ENCODE peak calls at places on chromosomes 6 and 20, in seven cellular contexts. O, M, Z, A, G, W and Q are unnamed samples.

GRCh38 chr6:98416027-98416426 is 418.3 kb upstream of the POU3F2 start:
- DNase-seq in O (no peak), M (no peak), Z (no peak), A (no peak), G (no peak), W (no peak), Q (no peak)

GRCh38 chr6:38020593-38020992 is 201.1 kb downstream of the ZFAND3 start:
- DNase-seq in O (no peak), M (no peak), Z (no peak), A (no peak), G (no peak), W (no peak), Q (no peak)

GRCh38 chr20:19697415-19697814 is 60.6 kb upstream of the RIN2 start:
- DNase-seq in O (no peak), M (no peak), Z (no peak), A (no peak), G (no peak), W (no peak), Q (no peak)

GRCh38 chr6:63721181-63721580 is 85.6 kb downstream of the PHF3 start:
- DNase-seq in O (no peak), M (no peak), Z (no peak), A (no peak), G (no peak), W (no peak), Q (no peak)

GRCh38 chr6:42365021-42365420 is 86.7 kb downstream of the TRERF1 start:
- DNase-seq in O (no peak), M (no peak), Z (no peak), A (no peak), G (peak; percentile 31), W (no peak), Q (no peak)

GRCh38 chr6:41100871-41101287 is 28.1 kb downstream of the NFYA start:
- DNase-seq in O (no peak), M (no peak), Z (no peak), A (no peak), G (no peak), W (no peak), Q (no peak)

GRCh38 chr6:42260972-42261371 is 43.3 kb upstream of the MRPS10 start:
- DNase-seq in O (no peak), M (peak; percentile 37), Z (no peak), A (peak; percentile 36), G (no peak), W (no peak), Q (no peak)

GRCh38 chr20:2762578-2763131 is 37.8 kb downstream of the CPXM1 start:
- DNase-seq in O (no peak), M (no peak), Z (no peak), A (no peak), G (no peak), W (no peak), Q (no peak)

GRCh38 chr20:17508756-17509155 is 22.4 kb downstream of the BFSP1 start:
- DNase-seq in O (no peak), M (no peak), Z (no peak), A (no peak), G (no peak), W (no peak), Q (no peak)

GRCh38 chr6:106766201-106766600 is 136.8 kb downstream of the QRSL1 start:
- DNase-seq in O (no peak), M (no peak), Z (no peak), A (no peak), G (no peak), W (no peak), Q (no peak)

GRCh38 chr6:88983532-88983931 is 20.1 kb upstream of the RNGTT start:
- DNase-seq in O (no peak), M (peak; percentile 6), Z (no peak), A (peak; percentile 68), G (peak; percentile 68), W (no peak), Q (no peak)

GRCh38 chr6:71411882-71412281 is 123.3 kb downstream of the OGFRL1 start:
- DNase-seq in O (no peak), M (no peak), Z (no peak), A (no peak), G (no peak), W (no peak), Q (no peak)

GRCh38 chr6:79574636-79575035 is 37.4 kb upstream of the LCA5 start:
- DNase-seq in O (no peak), M (no peak), Z (peak; percentile 2), A (peak; percentile 68), G (peak; percentile 40), W (peak; percentile 84), Q (no peak)

GRCh38 chr6:89707766-89708165 is 69.2 kb upstream of the LYRM2 start:
- DNase-seq in O (no peak), M (no peak), Z (no peak), A (no peak), G (no peak), W (no peak), Q (no peak)

GRCh38 chr6:169851641-169852503 is 100.5 kb downstream of the ERMARD start:
- DNase-seq in O (no peak), M (no peak), Z (no peak), A (no peak), G (no peak), W (no peak), Q (no peak)

GRCh38 chr6:56079761-56080540 is 167.4 kb downstream of the COL21A1 start:
- DNase-seq in O (no peak), M (no peak), Z (no peak), A (no peak), G (peak; percentile 74), W (no peak), Q (no peak)

GRCh38 chr20:19888269-19888669 is 128.9 kb upstream of the NAA20 start:
- DNase-seq in O (no peak), M (no peak), Z (no peak), A (no peak), G (no peak), W (no peak), Q (no peak)

GRCh38 chr20:15740046-15740775 is 833.0 kb downstream of the KIF16B start:
- DNase-seq in O (no peak), M (no peak), Z (no peak), A (no peak), G (no peak), W (no peak), Q (no peak)